ENCODE peak calls at places on chromosome 12, in six cellular contexts. One of them, this sample, is unnamed.

GRCh38 chr12:52372216-52373154 is 5.2 kb upstream of the KRT85 start:
- DNase-seq in foreskin fibroblast: peak; percentile 77
- DNase-seq in SK-N-MC: no peak
- DNase-seq in activated CD8-positive, alpha-beta memory T cell treated with anti-CD3 and anti-CD28 coated beads for 1 hour: peak; percentile 43
- DNase-seq in HL-60: peak; percentile 67
- DNase-seq in PC-9: peak; percentile 73
- DNase-seq in this sample: peak; percentile 55

GRCh38 chr12:68885381-68885780 is 47.6 kb downstream of the CPM start:
- DNase-seq in foreskin fibroblast: no peak
- DNase-seq in SK-N-MC: no peak
- DNase-seq in activated CD8-positive, alpha-beta memory T cell treated with anti-CD3 and anti-CD28 coated beads for 1 hour: no peak
- DNase-seq in HL-60: no peak
- DNase-seq in PC-9: no peak
- DNase-seq in this sample: no peak

GRCh38 chr12:116759783-116760581 is 21.9 kb downstream of the RNFT2 start:
- DNase-seq in foreskin fibroblast: no peak
- DNase-seq in SK-N-MC: no peak
- DNase-seq in activated CD8-positive, alpha-beta memory T cell treated with anti-CD3 and anti-CD28 coated beads for 1 hour: no peak
- DNase-seq in HL-60: no peak
- DNase-seq in PC-9: no peak
- DNase-seq in this sample: peak; percentile 75

GRCh38 chr12:34033628-34034296 is 11.5 kb downstream of the ALG10 start:
- DNase-seq in foreskin fibroblast: peak; percentile 8
- DNase-seq in SK-N-MC: peak; percentile 16
- DNase-seq in activated CD8-positive, alpha-beta memory T cell treated with anti-CD3 and anti-CD28 coated beads for 1 hour: no peak
- DNase-seq in HL-60: no peak
- DNase-seq in PC-9: no peak
- DNase-seq in this sample: no peak

GRCh38 chr12:54991161-54991991 is 6.8 kb upstream of the TESPA1 start:
- DNase-seq in foreskin fibroblast: no peak
- DNase-seq in SK-N-MC: no peak
- DNase-seq in activated CD8-positive, alpha-beta memory T cell treated with anti-CD3 and anti-CD28 coated beads for 1 hour: no peak
- DNase-seq in HL-60: no peak
- DNase-seq in PC-9: no peak
- DNase-seq in this sample: no peak

GRCh38 chr12:72570601-72571000 is 298.4 kb downstream of the TRHDE start:
- DNase-seq in foreskin fibroblast: no peak
- DNase-seq in SK-N-MC: no peak
- DNase-seq in activated CD8-positive, alpha-beta memory T cell treated with anti-CD3 and anti-CD28 coated beads for 1 hour: no peak
- DNase-seq in HL-60: peak; percentile 16
- DNase-seq in PC-9: no peak
- DNase-seq in this sample: no peak

GRCh38 chr12:128078311-128078851 is 188.6 kb upstream of the TMEM132C start:
- DNase-seq in foreskin fibroblast: no peak
- DNase-seq in SK-N-MC: no peak
- DNase-seq in activated CD8-positive, alpha-beta memory T cell treated with anti-CD3 and anti-CD28 coated beads for 1 hour: no peak
- DNase-seq in HL-60: no peak
- DNase-seq in PC-9: no peak
- DNase-seq in this sample: no peak

GRCh38 chr12:81692008-81692407 is 67.1 kb downstream of the PPFIA2 start:
- DNase-seq in foreskin fibroblast: no peak
- DNase-seq in SK-N-MC: no peak
- DNase-seq in activated CD8-positive, alpha-beta memory T cell treated with anti-CD3 and anti-CD28 coated beads for 1 hour: no peak
- DNase-seq in HL-60: no peak
- DNase-seq in PC-9: no peak
- DNase-seq in this sample: no peak

GRCh38 chr12:26426652-26427051 is 231.3 kb downstream of the SSPN start:
- DNase-seq in foreskin fibroblast: no peak
- DNase-seq in SK-N-MC: no peak
- DNase-seq in activated CD8-positive, alpha-beta memory T cell treated with anti-CD3 and anti-CD28 coated beads for 1 hour: no peak
- DNase-seq in HL-60: no peak
- DNase-seq in PC-9: no peak
- DNase-seq in this sample: no peak

This sample was measured in CMK.